ENCODE peak calls at places on chromosomes 6 and 20, in four cellular contexts. Z, J, D and K are unnamed samples.

GRCh38 chr6:161251345-161251744 is 22.5 kb downstream of the AGPAT4 start:
- DNase-seq in Z (no peak), J (no peak), D (no peak), K (no peak)

GRCh38 chr20:48772183-48772976 is 55.4 kb downstream of the PREX1 start:
- DNase-seq in Z (peak), J (no peak), D (peak), K (no peak)

GRCh38 chr6:39381535-39382140 is 59.1 kb upstream of the KCNK16 start:
- DNase-seq in Z (no peak), J (no peak), D (no peak), K (no peak)

GRCh38 chr6:35096129-35096852 is 44.8 kb downstream of the TCP11 start:
- DNase-seq in Z (no peak), J (no peak), D (no peak), K (no peak)

GRCh38 chr20:56429496-56429895 is 17.4 kb downstream of the CASS4 start:
- DNase-seq in Z (no peak), J (no peak), D (peak), K (peak)

GRCh38 chr6:34964564-34964963 is 75.5 kb downstream of the ANKS1A start:
- DNase-seq in Z (no peak), J (no peak), D (no peak), K (no peak)

GRCh38 chr6:47041741-47042140 is 391 bp downstream of the ADGRF1 start:
- DNase-seq in Z (no peak), J (no peak), D (no peak), K (no peak)

GRCh38 chr6:108562503-108562993 is 1.8 kb downstream of the FOXO3 start:
- DNase-seq in Z (peak), J (peak), D (peak), K (peak)

GRCh38 chr6:19024737-19025136 is 637.6 kb downstream of the RNF144B start:
- DNase-seq in Z (no peak), J (peak), D (peak), K (no peak)

DNA sequence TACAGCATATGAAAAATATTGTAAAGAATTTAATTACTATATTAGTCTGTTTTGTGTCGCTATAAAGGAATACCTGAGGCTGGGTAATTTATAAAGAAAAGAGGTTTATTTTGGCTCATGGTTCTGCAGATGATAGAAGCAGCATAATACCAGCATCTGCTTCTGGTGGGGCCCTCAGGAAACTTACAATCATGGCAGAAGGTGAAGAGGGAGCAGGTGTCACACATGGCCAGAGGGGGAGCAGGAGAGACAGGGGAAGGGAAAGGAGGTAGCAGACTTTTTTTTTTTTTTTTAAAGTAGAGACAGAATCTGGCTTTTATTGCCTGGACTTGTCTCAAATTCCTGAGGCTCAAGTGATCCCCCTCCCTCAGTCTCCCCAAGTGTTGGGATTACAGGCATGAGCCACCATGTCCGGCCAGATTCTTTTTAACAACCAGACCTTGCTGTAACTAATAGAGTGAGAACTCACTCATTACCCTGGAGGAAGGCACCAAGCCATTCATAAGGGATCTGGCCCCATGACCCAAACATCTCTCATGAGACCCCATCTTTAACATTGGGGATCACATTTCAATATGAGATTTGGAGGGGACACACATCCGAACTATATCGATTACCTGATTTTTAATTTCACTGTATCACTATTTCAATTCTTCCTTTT is 64.6 kb downstream of the MAN1A1 start:
- DNase-seq in Z (no peak), J (no peak), D (no peak), K (no peak)
- TF ChIP-seq CTCF in Z (no peak), J (no peak), D (no peak), K (no peak)

GRCh38 chr20:62157387-62158087 is 14.0 kb downstream of the SS18L1 start:
- DNase-seq in Z (no peak), J (no peak), D (no peak), K (no peak)

GRCh38 chr20:62159835-62160234 is 16.3 kb downstream of the SS18L1 start:
- DNase-seq in Z (no peak), J (no peak), D (peak), K (no peak)

GRCh38 chr20:62158088-62158400 is 14.5 kb downstream of the SS18L1 start:
- DNase-seq in Z (no peak), J (no peak), D (no peak), K (no peak)

GRCh38 chr20:62159052-62159451 is 15.5 kb downstream of the SS18L1 start:
- DNase-seq in Z (no peak), J (no peak), D (no peak), K (no peak)

DNA sequence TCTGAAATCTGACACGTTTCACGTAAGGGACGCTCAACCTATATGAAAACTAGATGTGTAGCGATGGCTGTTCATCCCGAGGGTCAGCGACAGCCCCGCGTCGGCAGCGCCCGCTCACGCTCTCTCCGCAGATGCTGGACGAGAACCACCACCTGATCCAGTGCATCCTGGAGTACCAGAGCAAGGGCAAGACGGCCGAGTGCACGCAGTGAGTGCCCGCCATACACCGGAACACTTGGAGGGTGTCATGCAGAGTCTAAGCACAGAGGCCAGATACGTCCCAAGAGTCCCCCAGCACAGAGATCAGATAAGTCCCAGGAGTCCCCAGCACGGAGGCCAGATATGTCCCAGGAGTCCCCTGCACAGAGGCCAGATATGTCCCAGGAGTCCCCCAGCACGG is 15.0 kb downstream of the SS18L1 start:
- DNase-seq in Z (no peak), J (no peak), D (no peak), K (no peak)
- H3K4me3 ChIP-seq in Z (no peak), J (no peak), D (no peak), K (no peak)

DNA sequence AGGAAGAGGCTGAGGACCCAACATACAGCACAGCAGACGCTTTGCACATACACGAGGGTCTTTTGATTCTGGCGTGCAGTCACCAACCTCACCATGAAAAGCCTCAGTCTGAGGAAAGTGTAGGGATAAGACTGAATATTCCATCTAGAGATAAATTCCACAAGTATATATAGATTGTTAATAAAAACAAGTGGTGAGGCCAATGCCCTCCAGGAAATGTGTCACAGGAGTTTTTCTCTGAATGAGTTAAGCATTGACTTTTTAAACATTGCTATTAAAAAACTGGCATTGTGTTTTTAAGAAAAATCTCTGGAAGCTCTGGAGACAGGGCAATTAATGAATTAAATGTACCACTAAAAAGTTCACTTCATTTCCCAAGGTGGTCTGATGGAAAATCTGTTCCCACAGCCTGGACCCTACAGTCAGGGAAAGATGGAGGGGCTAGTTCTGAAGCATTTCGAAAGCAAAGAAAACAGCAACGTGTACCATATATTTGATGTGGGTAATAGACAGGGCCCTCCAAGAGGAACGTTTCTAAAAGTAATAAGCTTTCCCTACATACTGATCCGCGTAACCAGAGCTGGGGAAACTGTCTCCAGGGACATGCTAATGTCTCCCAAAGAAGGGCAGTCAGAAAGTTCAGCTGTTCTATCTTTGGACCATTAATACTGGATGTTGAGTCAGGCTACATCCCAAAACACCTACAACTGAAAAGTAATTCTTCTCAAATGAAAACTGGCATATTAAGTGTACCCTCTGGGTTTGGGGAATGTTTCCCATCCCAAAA is 301.1 kb downstream of the FOXC1 start:
- DNase-seq in Z (no peak), J (no peak), D (peak), K (no peak)
- TF ChIP-seq POLR2A in Z (no peak), J (no peak), D (no peak), K (no peak)

GRCh38 chr20:13878600-13878999 is 93.8 kb downstream of the NDUFAF5 start:
- DNase-seq in Z (no peak), J (no peak), D (no peak), K (no peak)

GRCh38 chr20:13884803-13885202 is 100.0 kb downstream of the NDUFAF5 start:
- DNase-seq in Z (no peak), J (no peak), D (no peak), K (no peak)

GRCh38 chr20:13877789-13878188 is 93.0 kb downstream of the NDUFAF5 start:
- DNase-seq in Z (no peak), J (no peak), D (no peak), K (no peak)

GRCh38 chr20:13883425-13883824 is 98.6 kb downstream of the NDUFAF5 start:
- DNase-seq in Z (no peak), J (no peak), D (no peak), K (no peak)
- TF ChIP-seq CTCF in Z (no peak), J (no peak), D (no peak), K (no peak)

GRCh38 chr6:3077430-3077829 is 9.1 kb downstream of the RIPK1 start:
- DNase-seq in Z (no peak), J (no peak), D (no peak), K (no peak)

GRCh38 chr6:3073382-3073781 is 5.1 kb downstream of the RIPK1 start:
- DNase-seq in Z (no peak), J (no peak), D (no peak), K (no peak)

GRCh38 chr6:3072798-3073197 is 4.5 kb downstream of the RIPK1 start:
- DNase-seq in Z (no peak), J (no peak), D (no peak), K (no peak)

GRCh38 chr6:3076320-3076719 is 8.0 kb downstream of the RIPK1 start:
- DNase-seq in Z (no peak), J (no peak), D (no peak), K (no peak)

GRCh38 chr6:3075522-3076113 is 7.3 kb downstream of the RIPK1 start:
- DNase-seq in Z (no peak), J (no peak), D (peak), K (no peak)
- H3K4me3 ChIP-seq in Z (no peak), J (no peak), D (peak), K (no peak)

GRCh38 chr6:136975089-136975715 is 53.1 kb downstream of the SLC35D3 start:
- DNase-seq in Z (no peak), J (no peak), D (no peak), K (no peak)
- TF ChIP-seq POLR2A in Z (no peak), J (no peak), D (no peak), K (no peak)

GRCh38 chr6:132832891-132833290 is 18.5 kb downstream of the RPS12 start:
- DNase-seq in Z (no peak), J (no peak), D (no peak), K (no peak)

DNA sequence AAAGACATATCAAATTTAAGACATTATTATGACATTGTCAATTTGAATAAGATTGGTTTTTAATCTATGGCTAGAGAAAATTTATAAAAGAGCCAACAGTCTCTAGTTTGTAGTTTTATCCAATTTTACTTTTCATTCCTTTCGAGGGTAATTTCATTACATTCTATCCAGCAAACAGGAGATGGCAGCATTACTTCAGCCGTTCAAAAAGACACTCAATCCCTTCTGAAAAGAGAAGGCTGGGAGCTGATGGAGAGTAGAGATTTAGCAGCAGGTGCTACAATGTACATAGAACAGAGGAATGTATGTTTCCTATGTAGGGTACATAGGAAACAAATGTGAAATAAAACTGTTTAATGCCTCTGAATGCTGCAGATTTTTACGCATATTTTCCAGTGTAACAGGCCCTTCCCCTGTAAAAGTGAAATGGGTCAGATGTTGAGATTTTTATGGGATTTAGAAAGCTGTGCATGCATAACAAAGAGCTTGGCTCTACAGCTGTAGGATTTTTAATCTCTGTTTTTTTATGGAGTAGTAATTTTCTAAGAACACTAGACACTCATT is 15.9 kb downstream of the RPS12 start:
- DNase-seq in Z (no peak), J (no peak), D (peak), K (no peak)
- TF ChIP-seq CTCF in Z (peak), J (peak), D (peak), K (no peak)